ENCODE peak calls at places on chromosomes 6 and 20, in seven cellular contexts. C, L, G, U, P, E and Z are unnamed samples.

GRCh38 chr6:109024784-109025183 is 69.9 kb downstream of the SESN1 start:
- DNase-seq in E (no peak), L (no peak), P (no peak), U (no peak), G (peak; percentile 17), C (no peak), Z (no peak)

GRCh38 chr20:60233006-60233405 is 274.8 kb downstream of the CDH26 start:
- DNase-seq in C (no peak), E (peak; percentile 2), U (no peak), G (no peak), P (no peak), L (no peak), Z (no peak)

GRCh38 chr20:44218441-44218840 is 7.9 kb upstream of the OSER1 start:
- DNase-seq in E (no peak), C (no peak), L (no peak), G (no peak), U (no peak), P (no peak), Z (no peak)

GRCh38 chr20:61134286-61135035 is 117.6 kb upstream of the CDH4 start:
- DNase-seq in G (no peak), U (no peak), E (no peak), P (no peak), L (no peak), C (no peak), Z (no peak)

GRCh38 chr20:50931048-50931305 is 260 bp downstream of the ADNP start:
- DNase-seq in G (no peak), P (no peak), E (no peak), U (no peak), L (no peak), C (no peak), Z (no peak)

GRCh38 chr6:158559895-158560786 is at the start of gene TMEM181:
- DNase-seq in P (peak; percentile 32), L (peak; percentile 36), E (peak; percentile 88), G (peak; percentile 93), C (peak; percentile 69), U (peak; percentile 94), Z (peak; percentile 55)

GRCh38 chr6:75436869-75437268 is 56.7 kb downstream of the FILIP1 start:
- DNase-seq in U (no peak), P (no peak), E (no peak), C (no peak), L (no peak), G (no peak), Z (no peak)

GRCh38 chr6:149896491-149896890 is 1.4 kb downstream of the RAET1E start:
- DNase-seq in P (no peak), G (no peak), U (no peak), C (no peak), L (no peak), E (no peak), Z (no peak)

GRCh38 chr6:12648171-12648570 is 68.4 kb upstream of the PHACTR1 start:
- DNase-seq in G (no peak), U (no peak), P (no peak), L (no peak), E (no peak), C (no peak), Z (peak; percentile 77)

GRCh38 chr6:88449770-88450169 is 283.6 kb upstream of the CNR1 start:
- DNase-seq in L (no peak), U (no peak), P (no peak), C (no peak), G (no peak), E (no peak), Z (no peak)

GRCh38 chr20:34691838-34692237 is 12.3 kb upstream of the TP53INP2 start:
- DNase-seq in E (no peak), L (no peak), C (no peak), U (no peak), G (no peak), P (no peak), Z (no peak)

GRCh38 chr6:77463308-77463880 is at the start of gene HTR1B:
- DNase-seq in C (no peak), P (no peak), E (peak; percentile 80), U (no peak), L (no peak), G (no peak), Z (no peak)

GRCh38 chr6:2429460-2429859 is 184.1 kb upstream of the GMDS start:
- DNase-seq in E (no peak), P (no peak), L (no peak), C (no peak), U (no peak), G (no peak), Z (no peak)

GRCh38 chr6:13664703-13665352 is 46.8 kb downstream of the RANBP9 start:
- DNase-seq in C (peak; percentile 65), G (no peak), U (no peak), E (no peak), L (no peak), P (no peak), Z (no peak)

GRCh38 chr6:11043552-11043960 is 549 bp downstream of the ELOVL2 start:
- DNase-seq in E (peak; percentile 61), G (peak; percentile 16), U (no peak), L (no peak), P (no peak), C (no peak), Z (no peak)

GRCh38 chr20:20317195-20318113 is 50.5 kb upstream of the INSM1 start:
- DNase-seq in U (no peak), E (no peak), C (no peak), G (no peak), P (peak; percentile 32), L (no peak), Z (no peak)

GRCh38 chr20:35240914-35241293 is 14.4 kb downstream of the MMP24 start:
- DNase-seq in U (no peak), C (no peak), P (no peak), G (no peak), L (no peak), E (no peak), Z (no peak)

GRCh38 chr6:43052842-43053544 is 658 bp downstream of the CUL7 start:
- DNase-seq in L (no peak), C (no peak), P (no peak), E (no peak), U (no peak), G (peak; percentile 60), Z (peak; percentile 29)

GRCh38 chr6:166989427-166990034 is 9.7 kb upstream of the CEP43 start:
- DNase-seq in G (peak; percentile 26), C (peak; percentile 47), L (no peak), U (peak; percentile 34), E (no peak), P (no peak), Z (peak; percentile 35)

GRCh38 chr6:142187209-142187608 is 40.1 kb downstream of the VTA1 start:
- DNase-seq in E (no peak), U (no peak), G (no peak), P (no peak), L (no peak), C (no peak), Z (no peak)

GRCh38 chr6:112743343-112743742 is 396.2 kb downstream of the RFPL4B start:
- DNase-seq in L (no peak), P (no peak), G (no peak), U (no peak), C (no peak), E (no peak), Z (no peak)

GRCh38 chr20:52190437-52191131 is 995 bp downstream of the ZFP64 start:
- DNase-seq in P (no peak), E (peak; percentile 49), G (peak; percentile 68), U (peak; percentile 68), L (peak; percentile 6), C (peak; percentile 57), Z (peak; percentile 70)

GRCh38 chr20:57656252-57656820 is 36.1 kb upstream of the ZBP1 start:
- DNase-seq in G (peak; percentile 21), C (no peak), U (peak; percentile 11), P (no peak), E (peak; percentile 42), L (no peak), Z (no peak)

GRCh38 chr6:140073456-140073855 is 699.0 kb upstream of the CITED2 start:
- DNase-seq in U (no peak), G (no peak), E (no peak), P (no peak), L (no peak), C (no peak), Z (no peak)

GRCh38 chr20:59004763-59005522 is 2.1 kb downstream of the CTSZ start:
- DNase-seq in L (no peak), G (no peak), U (no peak), C (peak; percentile 71), P (peak; percentile 94), E (no peak), Z (no peak)

GRCh38 chr6:21185849-21186478 is 407.6 kb upstream of the SOX4 start:
- DNase-seq in G (no peak), C (no peak), E (no peak), U (no peak), P (no peak), L (no peak), Z (no peak)

GRCh38 chr20:11302436-11302835 is 615.3 kb upstream of the BTBD3 start:
- DNase-seq in U (no peak), C (no peak), E (no peak), P (no peak), L (no peak), G (no peak), Z (no peak)

GRCh38 chr20:33460711-33461110 is 17.1 kb upstream of the SNTA1 start:
- DNase-seq in G (no peak), P (no peak), L (no peak), E (no peak), C (no peak), U (no peak), Z (no peak)

GRCh38 chr6:35085359-35086281 is 55.5 kb downstream of the TCP11 start:
- DNase-seq in E (no peak), L (no peak), P (no peak), C (no peak), U (peak; percentile 14), G (no peak), Z (no peak)
- TF ChIP-seq JUND in E (no peak), L (no peak), P (no peak), C (no peak), U (no peak), G (no peak), Z (no peak)

GRCh38 chr6:42001506-42001905 is 48.8 kb upstream of the TAF8 start:
- DNase-seq in C (no peak), E (no peak), P (no peak), G (no peak), U (no peak), L (no peak), Z (no peak)
- TF ChIP-seq JUND in C (no peak), E (no peak), P (no peak), G (no peak), U (no peak), L (no peak), Z (no peak)

GRCh38 chr20:22768779-22769178 is 184.4 kb upstream of the FOXA2 start:
- DNase-seq in G (no peak), U (no peak), P (no peak), L (no peak), C (no peak), E (no peak), Z (no peak)
- TF ChIP-seq JUND in G (no peak), U (no peak), P (no peak), L (no peak), C (no peak), E (no peak), Z (no peak)

GRCh38 chr20:53757472-53757913 is 163.9 kb upstream of the ZNF217 start:
- DNase-seq in L (no peak), P (no peak), G (no peak), E (no peak), U (no peak), C (no peak), Z (no peak)
- TF ChIP-seq JUND in L (no peak), P (no peak), G (no peak), E (no peak), U (no peak), C (no peak), Z (no peak)